ENCODE peak calls at places on chromosomes 12 and 14, in four cellular contexts. One of them, this sample, is unnamed.

GRCh38 chr14:60632777-60633176 is 16.5 kb downstream of the SIX1 start:
- DNase-seq in NCI-H345: no peak
- DNase-seq in dorsolateral prefrontal cortex: no peak
- DNase-seq in activated CD4-positive, alpha-beta memory T cell treated with anti-CD3 and anti-CD28 coated beads for 36 hours: no peak
- DNase-seq in this sample: no peak

GRCh38 chr14:106831322-106831720 is 1304.9 kb downstream of the TMEM121 start:
- DNase-seq in NCI-H345: no peak
- DNase-seq in dorsolateral prefrontal cortex: no peak
- DNase-seq in activated CD4-positive, alpha-beta memory T cell treated with anti-CD3 and anti-CD28 coated beads for 36 hours: peak; percentile 82
- DNase-seq in this sample: peak; percentile 4

GRCh38 chr12:96155781-96156180 is 38.4 kb upstream of the ELK3 start:
- DNase-seq in NCI-H345: no peak
- DNase-seq in dorsolateral prefrontal cortex: no peak
- DNase-seq in activated CD4-positive, alpha-beta memory T cell treated with anti-CD3 and anti-CD28 coated beads for 36 hours: no peak
- DNase-seq in this sample: no peak

GRCh38 chr12:57611116-57611809 is at the start of gene ARHGEF25:
- DNase-seq in NCI-H345: peak; percentile 56
- DNase-seq in dorsolateral prefrontal cortex: peak; percentile 81
- DNase-seq in activated CD4-positive, alpha-beta memory T cell treated with anti-CD3 and anti-CD28 coated beads for 36 hours: peak; percentile 67
- DNase-seq in this sample: no peak

GRCh38 chr12:131459666-131460365 is 251.1 kb upstream of the SFSWAP start:
- DNase-seq in NCI-H345: no peak
- DNase-seq in dorsolateral prefrontal cortex: no peak
- DNase-seq in activated CD4-positive, alpha-beta memory T cell treated with anti-CD3 and anti-CD28 coated beads for 36 hours: no peak
- DNase-seq in this sample: no peak

GRCh38 chr12:118061876-118062791 is 1.2 kb upstream of the WSB2 start:
- DNase-seq in NCI-H345: no peak
- DNase-seq in dorsolateral prefrontal cortex: peak; percentile 47
- DNase-seq in activated CD4-positive, alpha-beta memory T cell treated with anti-CD3 and anti-CD28 coated beads for 36 hours: peak; percentile 35
- DNase-seq in this sample: peak; percentile 72

GRCh38 chr12:94942663-94943062 is 60.8 kb downstream of the NDUFA12 start:
- DNase-seq in NCI-H345: no peak
- DNase-seq in dorsolateral prefrontal cortex: no peak
- DNase-seq in activated CD4-positive, alpha-beta memory T cell treated with anti-CD3 and anti-CD28 coated beads for 36 hours: peak; percentile 43
- DNase-seq in this sample: peak; percentile 87

GRCh38 chr12:66314278-66314677 is 12.0 kb downstream of the HELB start:
- DNase-seq in NCI-H345: no peak
- DNase-seq in dorsolateral prefrontal cortex: no peak
- DNase-seq in activated CD4-positive, alpha-beta memory T cell treated with anti-CD3 and anti-CD28 coated beads for 36 hours: no peak
- DNase-seq in this sample: no peak

GRCh38 chr12:76927170-76927784 is 48.5 kb upstream of the CSRP2 start:
- DNase-seq in NCI-H345: no peak
- DNase-seq in dorsolateral prefrontal cortex: no peak
- DNase-seq in activated CD4-positive, alpha-beta memory T cell treated with anti-CD3 and anti-CD28 coated beads for 36 hours: peak; percentile 50
- DNase-seq in this sample: peak; percentile 37

GRCh38 chr12:43294881-43295280 is 257.1 kb downstream of the ADAMTS20 start:
- DNase-seq in NCI-H345: no peak
- DNase-seq in dorsolateral prefrontal cortex: no peak
- DNase-seq in activated CD4-positive, alpha-beta memory T cell treated with anti-CD3 and anti-CD28 coated beads for 36 hours: no peak
- DNase-seq in this sample: no peak

GRCh38 chr12:69266045-69266635 is 26.8 kb downstream of the CPSF6 start:
- DNase-seq in NCI-H345: no peak
- DNase-seq in dorsolateral prefrontal cortex: no peak
- DNase-seq in activated CD4-positive, alpha-beta memory T cell treated with anti-CD3 and anti-CD28 coated beads for 36 hours: no peak
- DNase-seq in this sample: no peak

GRCh38 chr14:97312910-97313309 is 515.7 kb downstream of the VRK1 start:
- DNase-seq in NCI-H345: no peak
- DNase-seq in dorsolateral prefrontal cortex: no peak
- DNase-seq in activated CD4-positive, alpha-beta memory T cell treated with anti-CD3 and anti-CD28 coated beads for 36 hours: no peak
- DNase-seq in this sample: no peak

GRCh38 chr14:24634158-24634557 is at the start of gene GZMB:
- DNase-seq in NCI-H345: no peak
- DNase-seq in dorsolateral prefrontal cortex: no peak
- DNase-seq in activated CD4-positive, alpha-beta memory T cell treated with anti-CD3 and anti-CD28 coated beads for 36 hours: peak; percentile 87
- DNase-seq in this sample: no peak

GRCh38 chr12:3225154-3225795 is 148.1 kb downstream of the TSPAN9 start:
- DNase-seq in NCI-H345: no peak
- DNase-seq in dorsolateral prefrontal cortex: no peak
- DNase-seq in activated CD4-positive, alpha-beta memory T cell treated with anti-CD3 and anti-CD28 coated beads for 36 hours: no peak
- DNase-seq in this sample: no peak

GRCh38 chr12:98901189-98901588 is 256.1 kb downstream of the APAF1 start:
- DNase-seq in NCI-H345: no peak
- DNase-seq in dorsolateral prefrontal cortex: no peak
- DNase-seq in activated CD4-positive, alpha-beta memory T cell treated with anti-CD3 and anti-CD28 coated beads for 36 hours: no peak
- DNase-seq in this sample: no peak

GRCh38 chr14:90758959-90759358 is 57.3 kb downstream of the TTC7B start:
- DNase-seq in NCI-H345: no peak
- DNase-seq in dorsolateral prefrontal cortex: peak; percentile 82
- DNase-seq in activated CD4-positive, alpha-beta memory T cell treated with anti-CD3 and anti-CD28 coated beads for 36 hours: peak; percentile 30
- DNase-seq in this sample: no peak

GRCh38 chr14:42111355-42111754 is 504.7 kb downstream of the LRFN5 start:
- DNase-seq in NCI-H345: no peak
- DNase-seq in dorsolateral prefrontal cortex: no peak
- DNase-seq in activated CD4-positive, alpha-beta memory T cell treated with anti-CD3 and anti-CD28 coated beads for 36 hours: no peak
- DNase-seq in this sample: no peak

GRCh38 chr12:126191037-126191891 is 1126.0 kb downstream of the AACS start:
- DNase-seq in NCI-H345: peak; percentile 45
- DNase-seq in dorsolateral prefrontal cortex: peak; percentile 49
- DNase-seq in activated CD4-positive, alpha-beta memory T cell treated with anti-CD3 and anti-CD28 coated beads for 36 hours: no peak
- DNase-seq in this sample: no peak

GRCh38 chr12:2722806-2723205 is 72.0 kb upstream of the FKBP4 start:
- DNase-seq in NCI-H345: no peak
- DNase-seq in dorsolateral prefrontal cortex: no peak
- DNase-seq in activated CD4-positive, alpha-beta memory T cell treated with anti-CD3 and anti-CD28 coated beads for 36 hours: no peak
- DNase-seq in this sample: no peak

GRCh38 chr12:62075860-62076259 is 184.3 kb upstream of the USP15 start:
- DNase-seq in NCI-H345: no peak
- DNase-seq in dorsolateral prefrontal cortex: no peak
- DNase-seq in activated CD4-positive, alpha-beta memory T cell treated with anti-CD3 and anti-CD28 coated beads for 36 hours: no peak
- DNase-seq in this sample: no peak

GRCh38 chr14:64324461-64325255 is 30.5 kb upstream of the ESR2 start:
- DNase-seq in NCI-H345: no peak
- DNase-seq in dorsolateral prefrontal cortex: no peak
- DNase-seq in activated CD4-positive, alpha-beta memory T cell treated with anti-CD3 and anti-CD28 coated beads for 36 hours: no peak
- DNase-seq in this sample: no peak

GRCh38 chr12:111753144-111753881 is 13.4 kb upstream of the ALDH2 start:
- DNase-seq in NCI-H345: peak; percentile 13
- DNase-seq in dorsolateral prefrontal cortex: peak; percentile 56
- DNase-seq in activated CD4-positive, alpha-beta memory T cell treated with anti-CD3 and anti-CD28 coated beads for 36 hours: no peak
- DNase-seq in this sample: peak; percentile 67

GRCh38 chr14:84021433-84021832 is 1508.5 kb upstream of the FLRT2 start:
- DNase-seq in NCI-H345: no peak
- DNase-seq in dorsolateral prefrontal cortex: no peak
- DNase-seq in activated CD4-positive, alpha-beta memory T cell treated with anti-CD3 and anti-CD28 coated beads for 36 hours: no peak
- DNase-seq in this sample: no peak

GRCh38 chr12:109131522-109132050 is 15.2 kb downstream of the ACACB start:
- DNase-seq in NCI-H345: no peak
- DNase-seq in dorsolateral prefrontal cortex: peak; percentile 13
- DNase-seq in activated CD4-positive, alpha-beta memory T cell treated with anti-CD3 and anti-CD28 coated beads for 36 hours: no peak
- DNase-seq in this sample: no peak

GRCh38 chr12:27542628-27543027 is 18.6 kb downstream of the PPFIBP1 start:
- DNase-seq in NCI-H345: no peak
- DNase-seq in dorsolateral prefrontal cortex: no peak
- DNase-seq in activated CD4-positive, alpha-beta memory T cell treated with anti-CD3 and anti-CD28 coated beads for 36 hours: no peak
- DNase-seq in this sample: peak; percentile 97

GRCh38 chr12:2336409-2336829 is 283.6 kb downstream of the CACNA1C start:
- DNase-seq in NCI-H345: no peak
- DNase-seq in dorsolateral prefrontal cortex: no peak
- DNase-seq in activated CD4-positive, alpha-beta memory T cell treated with anti-CD3 and anti-CD28 coated beads for 36 hours: no peak
- DNase-seq in this sample: peak; percentile 53

GRCh38 chr14:20118795-20119194 is 8.3 kb downstream of the OR4K17 start:
- DNase-seq in NCI-H345: no peak
- DNase-seq in dorsolateral prefrontal cortex: no peak
- DNase-seq in activated CD4-positive, alpha-beta memory T cell treated with anti-CD3 and anti-CD28 coated beads for 36 hours: no peak
- DNase-seq in this sample: no peak

GRCh38 chr12:100414756-100415155 is 57.9 kb downstream of the SLC17A8 start:
- DNase-seq in NCI-H345: no peak
- DNase-seq in dorsolateral prefrontal cortex: no peak
- DNase-seq in activated CD4-positive, alpha-beta memory T cell treated with anti-CD3 and anti-CD28 coated beads for 36 hours: no peak
- DNase-seq in this sample: no peak

GRCh38 chr14:35254736-35255135 is 37.4 kb upstream of the PSMA6 start:
- DNase-seq in NCI-H345: no peak
- DNase-seq in dorsolateral prefrontal cortex: no peak
- DNase-seq in activated CD4-positive, alpha-beta memory T cell treated with anti-CD3 and anti-CD28 coated beads for 36 hours: peak; percentile 60
- DNase-seq in this sample: no peak